ENCODE peak calls at places on chromosomes 2 and 18, in eight cellular contexts. Q, G, K, E, F, R, W and T are unnamed samples.

GRCh38 chr2:62293151-62293489 is 97.2 kb downstream of the B3GNT2 start:
- DNase-seq in Q (no peak), G (no peak), K (no peak), E (no peak), F (no peak), R (no peak), W (no peak), T (no peak)

GRCh38 chr2:6993230-6993640 is 76.0 kb downstream of the RNF144A start:
- DNase-seq in Q (no peak), G (no peak), K (no peak), E (peak; percentile 73), F (no peak), R (no peak), W (no peak), T (peak; percentile 74)

GRCh38 chr18:24300703-24301102 is 96.9 kb downstream of the OSBPL1A start:
- DNase-seq in Q (no peak), G (no peak), K (no peak), E (no peak), F (no peak), R (no peak), W (no peak), T (no peak)

GRCh38 chr18:24588440-24588839 is 128.0 kb downstream of the HRH4 start:
- DNase-seq in Q (peak; percentile 60), G (no peak), K (no peak), E (no peak), F (no peak), R (no peak), W (no peak), T (no peak)

GRCh38 chr18:11110509-11110908 is 38.9 kb downstream of the PIEZO2 start:
- DNase-seq in Q (no peak), G (no peak), K (no peak), E (no peak), F (no peak), R (no peak), W (no peak), T (no peak)

GRCh38 chr2:205716126-205716525 is 33.8 kb downstream of the NRP2 start:
- DNase-seq in Q (no peak), G (no peak), K (no peak), E (no peak), F (no peak), R (no peak), W (no peak), T (no peak)

GRCh38 chr2:156405586-156405985 is 30.6 kb upstream of the GPD2 start:
- DNase-seq in Q (no peak), G (no peak), K (peak; percentile 30), E (no peak), F (no peak), R (no peak), W (peak; percentile 79), T (no peak)

GRCh38 chr18:54734059-54734458 is 94.2 kb upstream of the RAB27B start:
- DNase-seq in Q (no peak), G (no peak), K (peak; percentile 94), E (no peak), F (no peak), R (peak; percentile 68), W (peak; percentile 98), T (no peak)

GRCh38 chr2:72149556-72150156 is 2.0 kb upstream of the CYP26B1 start:
- DNase-seq in Q (peak; percentile 91), G (no peak), K (no peak), E (peak; percentile 5), F (peak; percentile 11), R (no peak), W (peak; percentile 49), T (peak; percentile 18)

GRCh38 chr2:135936524-135936923 is 48.9 kb downstream of the DARS1 start:
- DNase-seq in Q (no peak), G (no peak), K (no peak), E (no peak), F (no peak), R (no peak), W (no peak), T (no peak)

GRCh38 chr2:216735086-216735485 is 39.7 kb upstream of the IGFBP5 start:
- DNase-seq in Q (no peak), G (no peak), K (peak; percentile 81), E (no peak), F (no peak), R (peak; percentile 42), W (peak; percentile 49), T (no peak)

GRCh38 chr2:175883586-175884194 is 118.4 kb downstream of the LNPK start:
- DNase-seq in Q (no peak), G (no peak), K (no peak), E (no peak), F (no peak), R (no peak), W (no peak), T (no peak)

GRCh38 chr2:65639156-65639876 is 206.9 kb upstream of the SPRED2 start:
- DNase-seq in Q (peak; percentile 74), G (no peak), K (no peak), E (no peak), F (no peak), R (no peak), W (peak; percentile 15), T (no peak)

GRCh38 chr2:196660264-196660663 is 20.7 kb downstream of the CCDC150 start:
- DNase-seq in Q (no peak), G (no peak), K (no peak), E (no peak), F (no peak), R (peak; percentile 18), W (peak; percentile 69), T (no peak)

GRCh38 chr2:56040189-56040588 is 116.6 kb upstream of the EFEMP1 start:
- DNase-seq in Q (no peak), G (no peak), K (no peak), E (no peak), F (no peak), R (no peak), W (no peak), T (no peak)

GRCh38 chr2:188196343-188197008 is 95.2 kb upstream of the GULP1 start:
- DNase-seq in Q (no peak), G (no peak), K (peak; percentile 31), E (no peak), F (no peak), R (no peak), W (peak; percentile 68), T (no peak)

GRCh38 chr2:160092445-160092844 is 30.0 kb upstream of the PLA2R1 start:
- DNase-seq in Q (no peak), G (no peak), K (no peak), E (no peak), F (no peak), R (no peak), W (no peak), T (no peak)

GRCh38 chr2:132430895-132431294 is 14.3 kb downstream of the GPR39 start:
- DNase-seq in Q (peak; percentile 34), G (no peak), K (no peak), E (no peak), F (no peak), R (no peak), W (no peak), T (no peak)

GRCh38 chr2:109446531-109447131 is 167.1 kb downstream of the SEPTIN10 start:
- DNase-seq in Q (no peak), G (no peak), K (no peak), E (no peak), F (no peak), R (no peak), W (no peak), T (no peak)

GRCh38 chr2:74556159-74556558 is 1.6 kb downstream of the DOK1 start:
- DNase-seq in Q (no peak), G (no peak), K (no peak), E (no peak), F (no peak), R (no peak), W (no peak), T (no peak)
- H3K27me3 ChIP-seq in Q (peaks cover 10% of the 10 kb centered on the region), G (no peaks in the 10 kb centered on the region), K (no peaks in the 10 kb centered on the region), E (peaks cover 9% of the 10 kb centered on the region), F (no peaks in the 10 kb centered on the region), R (no peaks in the 10 kb centered on the region), W (no peaks in the 10 kb centered on the region), T (peaks cover 32% of the 10 kb centered on the region)

DNA sequence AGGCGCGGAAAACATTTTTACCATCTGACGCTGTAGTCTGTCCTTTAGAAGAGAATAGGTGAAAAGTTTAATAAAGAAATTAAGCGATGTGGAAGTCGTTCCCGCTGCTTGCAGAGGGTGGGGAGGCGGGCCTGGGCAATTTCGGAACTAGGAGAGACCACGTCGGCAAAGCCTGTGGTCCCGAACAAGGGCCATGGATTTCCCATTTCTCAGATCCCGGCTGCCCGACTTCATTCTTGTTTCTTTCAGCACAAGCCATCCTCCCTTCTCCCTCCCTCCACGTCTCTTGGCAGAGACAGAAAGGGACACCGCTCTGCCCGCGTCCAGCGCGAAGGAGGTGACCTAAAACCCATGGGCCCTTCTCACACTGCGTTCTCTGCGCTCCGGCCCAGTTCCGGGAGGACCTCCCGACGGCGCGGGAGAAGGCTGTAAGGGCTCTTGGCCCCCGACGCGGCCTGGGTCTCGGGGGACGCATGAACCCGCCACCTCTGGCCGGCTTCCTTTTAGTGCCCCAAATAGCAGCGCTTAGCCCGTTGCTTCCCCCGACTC is 2.2 kb upstream of the BCL2L11 start:
- DNase-seq in Q (no peak), G (peak; percentile 66), K (no peak), E (peak; percentile 16), F (no peak), R (no peak), W (no peak), T (peak; percentile 28)
- H3K27ac ChIP-seq in Q (peak overlapping the region; percentile 29), G (no peak overlapping the region), K (no peak overlapping the region), E (peak overlapping the region; percentile 19), F (peak overlapping the region; percentile 44), R (peak overlapping the region; percentile 31), W (no peak overlapping the region), T (peak overlapping the region; percentile 50)

GRCh38 chr2:15159751-15160177 is 401.4 kb downstream of the NBAS start:
- DNase-seq in Q (no peak), G (peak; percentile 83), K (peak; percentile 77), E (peak; percentile 16), F (no peak), R (peak; percentile 23), W (peak; percentile 63), T (no peak)
- H3K4me3 ChIP-seq in Q (no peak overlapping the region), G (no peak overlapping the region), K (no peak overlapping the region), E (no peak overlapping the region), F (no peak overlapping the region), R (no peak overlapping the region), W (no peak overlapping the region), T (no peak overlapping the region)

GRCh38 chr2:19993731-19994130 is 3.8 kb upstream of the WDR35 start:
- DNase-seq in Q (no peak), G (no peak), K (peak; percentile 92), E (no peak), F (no peak), R (no peak), W (no peak), T (no peak)

GRCh38 chr2:19990416-19990728 is 467 bp upstream of the WDR35 start:
- DNase-seq in Q (no peak), G (no peak), K (peak; percentile 4), E (no peak), F (no peak), R (no peak), W (peak; percentile 7), T (no peak)

GRCh38 chr2:19989681-19990415 is at the start of gene WDR35:
- DNase-seq in Q (no peak), G (peak; percentile 94), K (peak; percentile 85), E (peak; percentile 83), F (peak; percentile 84), R (peak; percentile 61), W (peak; percentile 97), T (peak; percentile 91)

GRCh38 chr2:19989342-19989680 is 594 bp downstream of the WDR35 start:
- DNase-seq in Q (no peak), G (no peak), K (no peak), E (no peak), F (no peak), R (no peak), W (no peak), T (no peak)

GRCh38 chr2:19991895-19992294 is 2.0 kb upstream of the WDR35 start:
- DNase-seq in Q (no peak), G (no peak), K (no peak), E (no peak), F (no peak), R (no peak), W (no peak), T (no peak)
- H3K27me3 ChIP-seq in Q (no peaks in the 10 kb centered on the region), G (no peaks in the 10 kb centered on the region), K (no peaks in the 10 kb centered on the region), E (peaks cover 14% of the 10 kb centered on the region), F (no peaks in the 10 kb centered on the region), R (no peaks in the 10 kb centered on the region), W (no peaks in the 10 kb centered on the region), T (peaks cover 11% of the 10 kb centered on the region)